ENCODE peak calls at places on chromosomes 7 and 10, in eight cellular contexts. F is astrocyte; K is stimulated activated CD4-positive, alpha-beta T cell treated with anti-CD3 and anti-CD28 coated beads, TNF-alpha, amount 100 ng/mL, for 48 hours; C is T-helper 2 cell; N is AML-193; V is head of caudate nucleus; D is glomerular endothelial cell; E is AG20443. Z is an unnamed sample.

GRCh38 chr10:4937346-4937745 is 25.9 kb upstream of the AKR1C1 start:
- DNase-seq in F (no peak), E (no peak), N (no peak), D (no peak), C (no peak), K (no peak), V (no peak), Z (no peak)

GRCh38 chr7:55575733-55576132 is 3.4 kb upstream of the VOPP1 start:
- DNase-seq in F (no peak), K (no peak), D (no peak), E (no peak), C (no peak), V (no peak), N (no peak), Z (no peak)

GRCh38 chr7:727104-727805 is at the start of gene PRKAR1B:
- DNase-seq in E (peak), V (peak), D (no peak), C (no peak), F (no peak), K (no peak), N (no peak), Z (peak)

GRCh38 chr7:158300427-158300826 is 287.2 kb downstream of the PTPRN2 start:
- DNase-seq in K (no peak), D (no peak), V (peak), E (no peak), N (no peak), F (no peak), C (no peak), Z (no peak)

GRCh38 chr10:79081353-79082034 is 12.7 kb downstream of the ZMIZ1 start:
- DNase-seq in K (no peak), D (no peak), V (no peak), F (peak), N (no peak), C (no peak), E (peak), Z (no peak)

GRCh38 chr10:58048936-58049335 is 218.8 kb downstream of the IPMK start:
- DNase-seq in E (no peak), N (no peak), F (no peak), V (no peak), C (no peak), K (no peak), D (no peak), Z (no peak)

GRCh38 chr10:132449051-132449825 is 52.2 kb downstream of the PWWP2B start:
- DNase-seq in E (peak), F (no peak), C (no peak), V (no peak), K (no peak), D (no peak), N (peak), Z (no peak)

GRCh38 chr10:76336213-76336963 is 905.0 kb downstream of the LRMDA start:
- DNase-seq in D (no peak), V (no peak), F (no peak), E (no peak), C (no peak), N (no peak), K (no peak), Z (peak)

GRCh38 chr7:107505362-107505761 is 35.5 kb downstream of the GPR22 start:
- DNase-seq in N (no peak), K (no peak), V (no peak), F (no peak), D (no peak), C (no peak), E (no peak), Z (no peak)

GRCh38 chr7:80047856-80048459 is 86.7 kb upstream of the GNAI1 start:
- DNase-seq in D (no peak), E (peak), F (no peak), N (peak), K (no peak), V (no peak), C (no peak), Z (no peak)

GRCh38 chr7:76334320-76334967 is 24.3 kb downstream of the YWHAG start:
- DNase-seq in K (no peak), D (no peak), E (no peak), F (no peak), V (no peak), N (no peak), C (no peak), Z (no peak)